ENCODE peak calls at places on chromosomes 5 and 9, in eight cellular contexts. F is sigmoid colon, W is endodermal cell, X is A549, B is ascending aorta, G is thoracic aorta, L is left ventricle myocardium inferior, O is mucosa of descending colon. D is an unnamed sample. For H3K4me1 and H3K9me3, the result is how much of the 10 kb centered on the place peaks cover.

GRCh38 chr9:78261403-78262001 is 25.6 kb downstream of the CEP78 start:
- DNase-seq in F (no peak), W (no peak), X (peak), B (no peak), G (no peak), L (no peak), O (no peak), D (no peak)

GRCh38 chr5:169160405-169160901 is 140.5 kb downstream of the SLIT3 start:
- DNase-seq in F (no peak), W (no peak), X (peak), B (peak), G (no peak), L (no peak), O (no peak), D (no peak)

GRCh38 chr5:124279146-124279545 is 467.3 kb downstream of the ZNF608 start:
- DNase-seq in F (no peak), W (no peak), X (no peak), B (no peak), G (no peak), L (no peak), O (no peak), D (no peak)

GRCh38 chr5:179128976-179129375 is 68.8 kb downstream of the ZNF354C start:
- DNase-seq in F (no peak), W (peak), X (no peak), B (no peak), G (no peak), L (no peak), O (no peak), D (peak)

GRCh38 chr9:116693233-116693731 is 6.2 kb downstream of the TRIM32 start:
- DNase-seq in F (no peak), W (no peak), X (no peak), B (no peak), G (no peak), L (no peak), O (no peak), D (no peak)

GRCh38 chr5:141914154-141914743 is 9.4 kb upstream of the DELE1 start:
- DNase-seq in F (peak), W (peak), X (no peak), B (no peak), G (no peak), L (peak), O (peak), D (peak)

GRCh38 chr9:19922476-19923118 is 133.8 kb upstream of the SLC24A2 start:
- DNase-seq in F (no peak), W (peak), X (peak), B (no peak), G (no peak), L (no peak), O (no peak), D (no peak)

GRCh38 chr5:150263339-150263738 is 26.2 kb downstream of the CAMK2A start:
- DNase-seq in F (no peak), W (no peak), X (no peak), B (no peak), G (no peak), L (no peak), O (no peak), D (no peak)

GRCh38 chr9:34625087-34625486 is 3.8 kb downstream of the ARID3C start:
- DNase-seq in F (no peak), W (no peak), X (no peak), B (no peak), G (no peak), L (no peak), O (no peak), D (no peak)

GRCh38 chr9:120477534-120478001 is 102.4 kb downstream of the CDK5RAP2 start:
- DNase-seq in F (peak), W (peak), X (peak), B (peak), G (no peak), L (peak), O (peak), D (peak)

GRCh38 chr5:159855476-159856157 is 60.7 kb upstream of the ADRA1B start:
- DNase-seq in F (peak), W (no peak), X (no peak), B (no peak), G (no peak), L (peak), O (no peak), D (no peak)

GRCh38 chr9:7238244-7238637 is 480.5 kb downstream of the KDM4C start:
- DNase-seq in F (no peak), W (peak), X (no peak), B (no peak), G (no peak), L (no peak), O (no peak), D (no peak)

GRCh38 chr5:132257131-132258101 is at the start of gene PDLIM4:
- DNase-seq in F (peak), W (peak), X (no peak), B (peak), G (no peak), L (no peak), O (peak), D (no peak)

GRCh38 chr9:21967707-21968106 is 26.5 kb downstream of the CDKN2A start:
- DNase-seq in F (no peak), W (peak), X (no peak), B (no peak), G (no peak), L (no peak), O (no peak), D (no peak)

GRCh38 chr9:21967169-21967568 is 27.0 kb downstream of the CDKN2A start:
- DNase-seq in F (no peak), W (peak), X (no peak), B (no peak), G (no peak), L (no peak), O (no peak), D (no peak)

GRCh38 chr9:21966140-21966851 is 27.9 kb downstream of the CDKN2A start:
- DNase-seq in F (no peak), W (peak), X (no peak), B (no peak), G (no peak), L (no peak), O (no peak), D (no peak)

GRCh38 chr9:21964925-21965385 is 29.2 kb downstream of the CDKN2A start:
- DNase-seq in F (peak), W (peak), X (no peak), B (no peak), G (no peak), L (no peak), O (peak), D (peak)

DNA sequence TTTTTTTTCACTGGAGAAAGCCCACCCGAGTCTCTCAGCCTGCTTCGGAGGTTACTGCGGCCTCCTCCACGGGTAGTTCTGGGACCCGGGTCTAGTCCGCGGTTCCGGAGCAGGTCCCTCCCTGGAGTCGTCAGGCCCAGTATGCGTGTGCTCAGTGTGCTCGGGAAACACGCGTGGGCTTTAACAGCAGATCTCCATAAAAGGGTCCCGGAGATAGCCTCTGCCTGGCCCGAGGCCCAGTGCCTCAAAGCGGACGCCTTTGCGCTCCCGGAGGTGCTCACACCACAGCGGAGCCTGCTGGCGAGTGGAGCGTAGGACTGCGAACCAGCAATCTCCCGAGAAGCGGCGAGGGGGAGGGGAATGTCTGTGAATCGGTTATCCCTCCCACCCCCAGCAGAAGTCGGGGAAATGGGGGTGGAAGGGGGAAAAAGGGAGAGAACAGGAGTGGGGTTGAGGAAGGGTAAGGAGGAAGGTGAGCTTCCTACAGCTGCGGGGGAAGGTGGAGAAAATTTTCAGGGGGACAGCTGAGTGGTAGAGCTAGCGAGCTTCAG is 28.7 kb downstream of the CDKN2A start:
- DNase-seq in F (peak), W (peak), X (no peak), B (no peak), G (no peak), L (no peak), O (peak), D (peak)
- TF ChIP-seq CTCF in F (no peak), W (peak), X (no peak), B (peak), G (no peak), L (peak), O (peak), D (peak)

GRCh38 chr9:84445737-84446136 is 105.2 kb upstream of the SLC28A3 start:
- DNase-seq in F (no peak), W (no peak), X (no peak), B (no peak), G (no peak), L (no peak), O (no peak), D (no peak)
- H3K4me1 ChIP-seq in F (under half), W (under half), X (under half), B (under half), G (under half), L (under half), O (under half), D (under half)

DNA sequence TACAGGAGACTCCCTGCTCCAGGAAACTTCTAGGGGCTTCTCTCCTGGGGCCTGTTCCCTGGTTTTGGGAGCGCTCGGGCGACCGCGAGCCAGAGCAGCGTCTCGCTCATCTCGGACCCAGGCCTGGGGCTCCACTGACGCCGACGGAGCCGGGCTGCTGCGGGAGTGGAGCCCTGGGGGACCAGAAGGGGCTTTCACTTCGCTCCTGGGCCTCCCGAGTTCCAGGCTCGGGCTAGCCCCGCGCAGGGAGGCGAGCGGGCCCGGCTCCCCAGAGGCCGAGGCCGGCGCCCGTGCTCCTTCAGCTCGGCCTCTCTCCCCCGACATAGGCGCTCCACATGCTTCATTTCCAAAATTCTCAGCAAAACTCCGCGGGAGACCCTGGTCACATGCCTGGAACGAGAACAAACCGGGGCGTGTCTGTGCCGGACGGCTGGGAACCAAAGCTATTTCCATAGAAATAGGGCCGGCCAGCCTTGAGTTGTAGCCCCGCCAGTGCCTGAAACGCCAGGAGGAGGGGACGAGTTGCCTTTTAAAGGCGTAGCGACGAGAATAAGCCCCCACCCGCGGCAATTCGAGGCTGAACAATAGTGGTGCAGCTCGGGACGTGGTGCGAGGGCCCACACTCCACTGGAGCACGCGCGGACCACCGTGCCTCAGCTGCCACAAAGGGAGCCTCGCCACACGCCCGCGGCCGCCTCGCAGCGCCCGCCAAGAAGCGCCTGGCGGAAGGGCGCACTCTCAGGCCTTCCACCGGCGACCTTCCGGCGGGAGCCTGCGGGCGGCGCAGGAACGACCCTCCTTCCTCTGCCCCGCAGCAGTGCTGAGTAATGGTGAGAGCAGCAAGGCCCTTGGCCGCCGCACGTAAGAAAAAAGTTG is 1.1 kb upstream of the G3BP1 start:
- DNase-seq in F (peak), W (peak), X (peak), B (peak), G (peak), L (peak), O (peak), D (peak)
- H3K9me3 ChIP-seq in F (under half), W (under half), X (under half), B (under half), G (under half), L (under half), O (under half), D (under half)

GRCh38 chr9:132007371-132007701 is 72.3 kb downstream of the MED27 start:
- DNase-seq in F (no peak), W (no peak), X (no peak), B (no peak), G (no peak), L (no peak), O (no peak), D (no peak)
- TF ChIP-seq CTCF in F (no peak), W (no peak), X (no peak), B (no peak), G (no peak), L (no peak), O (no peak), D (no peak)

DNA sequence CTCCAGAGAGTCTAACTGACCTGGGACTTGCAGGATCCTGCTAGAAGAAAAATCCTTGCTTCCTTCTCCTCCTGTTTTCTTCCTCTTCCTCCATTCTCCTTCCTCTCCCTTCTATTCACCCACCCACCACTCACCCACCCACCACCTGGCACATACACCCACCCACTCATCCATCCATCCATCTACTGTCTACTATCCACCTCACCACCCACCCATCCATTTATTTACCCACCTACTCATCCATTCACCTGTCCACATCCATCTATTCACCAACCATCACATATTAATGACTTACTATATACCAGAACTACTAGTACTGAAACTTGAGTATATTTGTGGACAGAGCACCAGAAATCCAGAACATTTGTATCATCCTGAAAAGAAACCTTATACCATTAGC is 49.4 kb downstream of the EHMT1 start:
- DNase-seq in F (no peak), W (no peak), X (no peak), B (no peak), G (no peak), L (no peak), O (no peak), D (no peak)
- H3K4me1 ChIP-seq in F (under half), W (under half), X (under half), B (under half), G (under half), L (half or more), O (under half), D (under half)

GRCh38 chr5:12214631-12215030 is 310.4 kb upstream of the CTNND2 start:
- DNase-seq in F (no peak), W (no peak), X (no peak), B (no peak), G (no peak), L (no peak), O (no peak), D (no peak)

GRCh38 chr5:12217039-12217438 is 312.8 kb upstream of the CTNND2 start:
- DNase-seq in F (no peak), W (no peak), X (no peak), B (no peak), G (no peak), L (no peak), O (no peak), D (no peak)
- H3K9me3 ChIP-seq in F (under half), W (under half), X (under half), B (under half), G (under half), L (half or more), O (under half), D (under half)

GRCh38 chr5:2848634-2849033 is 97.2 kb upstream of the IRX2 start:
- DNase-seq in F (no peak), W (no peak), X (no peak), B (no peak), G (no peak), L (no peak), O (no peak), D (no peak)
- TF ChIP-seq CTCF in F (no peak), W (peak), X (no peak), B (no peak), G (no peak), L (no peak), O (no peak), D (peak)

D was measured in Caco-2.